ENCODE peak calls at places on chromosome 13, in nine cellular contexts. N is A549, G is lower lobe of right lung, K is GM23338, U is IMR-90, H is BE2C, L is ovary, D is omental fat pad, I is HCT116. O is an unnamed sample.

GRCh38 chr13:32905063-32905863 is 111.0 kb upstream of the KL start:
- DNase-seq in N (no peak), G (no peak), K (peak), U (peak), H (no peak), L (no peak), D (no peak), I (no peak), O (no peak)

GRCh38 chr13:31172535-31172934 is 10.8 kb upstream of the HSPH1 start:
- DNase-seq in N (peak), G (no peak), K (no peak), U (peak), H (no peak), L (no peak), D (no peak), I (peak), O (no peak)

GRCh38 chr13:27533155-27533643 is 82.8 kb upstream of the MTIF3 start:
- DNase-seq in N (peak), G (peak), K (peak), U (peak), H (peak), L (peak), D (peak), I (peak), O (no peak)

GRCh38 chr13:60043262-60043661 is 120.5 kb downstream of the DIAPH3 start:
- DNase-seq in N (no peak), G (no peak), K (no peak), U (peak), H (no peak), L (no peak), D (no peak), I (no peak), O (no peak)

GRCh38 chr13:65063753-65064152 is 2166.4 kb downstream of the PCDH9 start:
- DNase-seq in N (peak), G (no peak), K (no peak), U (peak), H (no peak), L (no peak), D (no peak), I (no peak), O (no peak)

GRCh38 chr13:61255035-61255796 is 160.4 kb downstream of the PCDH20 start:
- DNase-seq in N (peak), G (no peak), K (peak), U (no peak), H (peak), L (no peak), D (no peak), I (peak), O (no peak)

GRCh38 chr13:114116734-114117133 is 15.7 kb downstream of the RASA3 start:
- DNase-seq in N (no peak), G (no peak), K (no peak), U (no peak), H (no peak), L (no peak), D (no peak), I (no peak), O (no peak)

GRCh38 chr13:60427285-60427684 is 30.3 kb downstream of the TDRD3 start:
- DNase-seq in N (no peak), G (no peak), K (no peak), U (no peak), H (no peak), L (no peak), D (no peak), I (no peak), O (no peak)

GRCh38 chr13:99278199-99278598 is 20.0 kb upstream of the GPR18 start:
- DNase-seq in N (no peak), G (no peak), K (no peak), U (no peak), H (no peak), L (no peak), D (no peak), I (no peak), O (no peak)

GRCh38 chr13:46613409-46614049 is 60.6 kb downstream of the LRCH1 start:
- DNase-seq in N (no peak), G (no peak), K (peak), U (peak), H (no peak), L (no peak), D (no peak), I (no peak), O (no peak)

GRCh38 chr13:114067886-114068722 is 64.3 kb downstream of the RASA3 start:
- DNase-seq in N (no peak), G (peak), K (no peak), U (no peak), H (no peak), L (peak), D (no peak), I (no peak), O (no peak)

GRCh38 chr13:87678353-87678752 is 7.2 kb downstream of the SLITRK5 start:
- DNase-seq in N (no peak), G (no peak), K (no peak), U (no peak), H (no peak), L (no peak), D (no peak), I (no peak), O (no peak)

GRCh38 chr13:37741536-37741935 is 128.0 kb downstream of the TRPC4 start:
- DNase-seq in N (no peak), G (no peak), K (no peak), U (no peak), H (no peak), L (no peak), D (no peak), I (no peak), O (no peak)

GRCh38 chr13:27347373-27347772 is 76.7 kb downstream of the RASL11A start:
- DNase-seq in N (no peak), G (no peak), K (no peak), U (peak), H (no peak), L (no peak), D (no peak), I (no peak), O (no peak)

GRCh38 chr13:39159971-39160370 is 121.7 kb downstream of the NHLRC3 start:
- DNase-seq in N (no peak), G (no peak), K (no peak), U (no peak), H (no peak), L (no peak), D (no peak), I (no peak), O (no peak)

GRCh38 chr13:113848020-113848419 is 15.9 kb downstream of the GAS6 start:
- DNase-seq in N (no peak), G (no peak), K (no peak), U (no peak), H (no peak), L (no peak), D (peak), I (no peak), O (peak)

GRCh38 chr13:112905990-112906641 is 62.9 kb upstream of the MCF2L start:
- DNase-seq in N (no peak), G (peak), K (peak), U (no peak), H (no peak), L (peak), D (peak), I (no peak), O (no peak)

GRCh38 chr13:66219493-66219892 is 1010.6 kb downstream of the PCDH9 start:
- DNase-seq in N (no peak), G (no peak), K (no peak), U (no peak), H (no peak), L (no peak), D (no peak), I (no peak), O (no peak)

GRCh38 chr13:113653264-113654174 is 4.5 kb downstream of the ATP4B start:
- DNase-seq in N (no peak), G (peak), K (no peak), U (no peak), H (peak), L (peak), D (no peak), I (no peak), O (peak)

GRCh38 chr13:50198508-50198907 is 183.3 kb downstream of the KCNRG start:
- DNase-seq in N (no peak), G (no peak), K (no peak), U (peak), H (peak), L (no peak), D (no peak), I (no peak), O (no peak)

GRCh38 chr13:37869756-37870488 is at the start of gene TRPC4:
- DNase-seq in N (peak), G (peak), K (peak), U (peak), H (peak), L (peak), D (no peak), I (no peak), O (peak)

GRCh38 chr13:30373727-30374126 is 48.6 kb upstream of the UBE2L5 start:
- DNase-seq in N (no peak), G (peak), K (no peak), U (no peak), H (no peak), L (no peak), D (no peak), I (no peak), O (no peak)

GRCh38 chr13:91123456-91124127 is 223.9 kb upstream of the MIR17HG start:
- DNase-seq in N (no peak), G (no peak), K (peak), U (no peak), H (no peak), L (no peak), D (no peak), I (no peak), O (no peak)

GRCh38 chr13:26377038-26377437 is 123.1 kb downstream of the CDK8 start:
- DNase-seq in N (peak), G (no peak), K (peak), U (peak), H (peak), L (no peak), D (no peak), I (peak), O (no peak)

GRCh38 chr13:75258159-75258782 is 223.7 kb downstream of the TBC1D4 start:
- DNase-seq in N (peak), G (no peak), K (peak), U (peak), H (no peak), L (no peak), D (no peak), I (peak), O (no peak)

GRCh38 chr13:24215007-24215633 is 54.6 kb downstream of the SPATA13 start:
- DNase-seq in N (no peak), G (no peak), K (no peak), U (no peak), H (no peak), L (no peak), D (no peak), I (no peak), O (no peak)

GRCh38 chr13:102580552-102581169 is 16.1 kb upstream of the TPP2 start:
- DNase-seq in N (peak), G (no peak), K (peak), U (peak), H (peak), L (no peak), D (no peak), I (peak), O (no peak)

GRCh38 chr13:74129500-74130144 is 4.6 kb downstream of the KLF12 start:
- DNase-seq in N (no peak), G (no peak), K (no peak), U (no peak), H (no peak), L (no peak), D (no peak), I (no peak), O (no peak)

GRCh38 chr13:29270536-29271045 is 324.9 kb downstream of the SLC7A1 start:
- DNase-seq in N (no peak), G (no peak), K (no peak), U (no peak), H (no peak), L (no peak), D (no peak), I (no peak), O (no peak)

GRCh38 chr13:29266743-29267142 is 328.7 kb downstream of the SLC7A1 start:
- DNase-seq in N (no peak), G (no peak), K (no peak), U (no peak), H (no peak), L (no peak), D (no peak), I (no peak), O (no peak)

GRCh38 chr13:29260684-29261083 is 334.8 kb downstream of the SLC7A1 start:
- DNase-seq in N (no peak), G (no peak), K (peak), U (no peak), H (no peak), L (no peak), D (no peak), I (no peak), O (no peak)

DNA sequence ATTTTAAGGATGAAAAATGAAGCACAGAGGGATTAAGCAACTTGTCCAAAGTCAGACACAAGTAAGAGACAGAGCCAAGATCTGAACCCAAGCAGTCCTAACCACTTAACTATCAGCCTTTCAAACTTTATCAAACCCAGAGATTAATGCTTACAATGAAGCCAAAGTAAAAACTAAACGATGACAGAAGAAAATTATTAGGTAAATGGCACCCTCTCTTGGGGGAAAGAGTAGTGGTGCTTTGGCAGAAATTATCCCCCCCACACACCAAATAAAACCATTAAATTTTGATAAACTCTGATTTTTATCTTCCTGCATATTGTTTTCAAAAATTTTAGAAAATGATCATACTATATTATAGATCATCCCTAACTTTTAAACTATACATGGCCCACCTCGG is 329.2 kb downstream of the SLC7A1 start:
- DNase-seq in N (no peak), G (no peak), K (no peak), U (no peak), H (no peak), L (no peak), D (no peak), I (no peak), O (no peak)
- TF ChIP-seq CTCF in N (no peak), G (no peak), K (peak), U (no peak), H (peak), L (no peak), D (no peak), I (no peak), O (no peak)

DNA sequence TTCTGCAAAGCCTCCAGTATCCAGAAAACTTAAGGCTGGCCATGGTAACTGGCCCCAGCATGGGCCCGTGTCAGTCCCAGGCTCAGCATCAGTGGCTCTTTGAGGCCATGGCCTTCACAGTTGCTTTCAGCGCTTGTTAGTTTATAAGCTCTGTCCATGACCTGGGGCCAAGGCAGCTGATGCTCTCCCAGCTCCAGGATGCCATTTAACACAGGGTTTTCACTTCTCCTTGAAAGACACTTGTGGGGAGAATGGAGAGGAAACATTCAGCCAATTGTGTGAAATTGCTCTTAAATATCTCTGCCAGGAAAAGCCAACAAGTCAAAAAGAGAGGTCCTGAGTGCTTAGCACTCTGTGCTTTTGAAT is 321.3 kb downstream of the FOXO1 start:
- DNase-seq in N (no peak), G (no peak), K (no peak), U (no peak), H (no peak), L (no peak), D (no peak), I (no peak), O (no peak)
- TF ChIP-seq CTCF in N (no peak), G (no peak), K (no peak), U (no peak), H (no peak), L (no peak), D (no peak), I (no peak), O (no peak)

DNA sequence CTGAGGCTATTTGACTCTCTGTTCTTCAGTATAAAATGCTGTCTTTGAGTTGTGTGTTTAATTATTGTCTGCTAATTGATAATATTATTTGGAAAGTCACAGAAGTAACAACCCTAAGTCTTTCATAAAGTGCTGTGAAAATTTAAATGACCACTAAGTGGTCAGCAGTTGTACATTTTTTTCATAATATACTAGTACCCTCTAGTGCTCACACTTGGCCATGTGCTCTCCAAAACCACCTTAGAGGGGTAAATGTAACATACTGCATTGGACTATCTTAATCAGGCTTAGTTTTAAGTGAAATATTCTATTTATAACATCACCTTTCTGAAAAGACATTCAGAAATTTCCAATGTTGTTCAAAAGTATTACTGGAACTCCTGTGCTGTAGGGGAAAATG is 745.3 kb downstream of the GPC5 start:
- DNase-seq in N (no peak), G (no peak), K (no peak), U (no peak), H (no peak), L (no peak), D (no peak), I (no peak), O (no peak)
- TF ChIP-seq CTCF in N (no peak), G (no peak), K (no peak), U (no peak), H (no peak), L (no peak), D (no peak), I (no peak), O (peak)

GRCh38 chr13:36212789-36213188 is 1.6 kb downstream of the SOHLH2 start:
- DNase-seq in N (no peak), G (no peak), K (no peak), U (no peak), H (no peak), L (no peak), D (no peak), I (no peak), O (no peak)

GRCh38 chr13:36211567-36211966 is 2.8 kb downstream of the SOHLH2 start:
- DNase-seq in N (no peak), G (no peak), K (no peak), U (no peak), H (no peak), L (no peak), D (no peak), I (no peak), O (no peak)

DNA sequence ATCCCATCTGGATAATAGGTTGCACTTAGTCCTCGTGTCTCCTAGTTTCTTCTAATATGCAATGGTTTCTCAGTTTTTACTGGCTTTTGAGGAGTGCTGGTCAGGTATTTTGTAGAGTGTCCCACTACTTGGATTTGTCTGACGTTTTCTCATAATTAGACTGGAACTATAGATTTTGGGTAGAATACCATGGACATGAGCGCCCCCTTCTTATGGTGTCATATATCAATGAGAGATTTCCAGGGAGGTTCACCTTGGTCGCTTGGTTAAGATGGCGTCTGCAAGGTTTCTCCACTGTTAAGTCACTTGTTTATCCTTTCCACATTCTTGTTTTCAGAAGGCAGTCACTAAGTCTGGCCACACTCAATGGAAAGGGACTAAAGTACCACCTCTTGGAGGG is 6.7 kb downstream of the SOHLH2 start:
- DNase-seq in N (no peak), G (no peak), K (peak), U (no peak), H (no peak), L (no peak), D (no peak), I (no peak), O (no peak)
- TF ChIP-seq CTCF in N (no peak), G (no peak), K (peak), U (peak), H (peak), L (no peak), D (no peak), I (no peak), O (peak)

O was measured in RWPE2.